ENCODE peak calls at places on chromosomes 7 and 10, in six cellular contexts. E is hippocampal formation; W is SIG-M5; X is MCF 10A; M is activated CD4-positive, alpha-beta T cell treated with anti-CD3 and anti-CD28 coated beads for 48 hours; I is AG10803. U is an unnamed sample.

GRCh38 chr10:65204999-65205398 is 1683.8 kb downstream of the REEP3 start:
- DNase-seq in E (no peak), W (no peak), X (no peak), M (no peak), I (no peak), U (no peak)

GRCh38 chr10:132434405-132435005 is 37.5 kb downstream of the PWWP2B start:
- DNase-seq in E (no peak), W (no peak), X (no peak), M (peak; percentile 75), I (no peak), U (no peak)

GRCh38 chr7:116876664-116877442 is 14.5 kb downstream of the CAPZA2 start:
- DNase-seq in E (no peak), W (no peak), X (no peak), M (no peak), I (no peak), U (no peak)

GRCh38 chr7:99997545-99998137 is 17.8 kb upstream of the ZKSCAN1 start:
- DNase-seq in E (peak; percentile 22), W (no peak), X (no peak), M (peak; percentile 72), I (peak; percentile 23), U (no peak)

GRCh38 chr7:96547371-96547811 is 162.3 kb downstream of the SEM1 start:
- DNase-seq in E (no peak), W (no peak), X (peak; percentile 58), M (no peak), I (no peak), U (peak; percentile 4)

GRCh38 chr7:93016085-93016471 is 101.7 kb downstream of the SAMD9 start:
- DNase-seq in E (no peak), W (no peak), X (no peak), M (no peak), I (peak; percentile 77), U (peak; percentile 2)

GRCh38 chr10:124695259-124695658 is 48.9 kb downstream of the FAM53B start:
- DNase-seq in E (no peak), W (no peak), X (no peak), M (no peak), I (no peak), U (no peak)

GRCh38 chr7:135904282-135904681 is 72.9 kb downstream of the MTPN start:
- DNase-seq in E (no peak), W (no peak), X (no peak), M (no peak), I (no peak), U (no peak)

GRCh38 chr10:120308590-120308989 is 148.4 kb upstream of the PLPP4 start:
- DNase-seq in E (no peak), W (no peak), X (no peak), M (no peak), I (no peak), U (no peak)

GRCh38 chr7:20249924-20250323 is 32.7 kb upstream of the MACC1 start:
- DNase-seq in E (no peak), W (no peak), X (no peak), M (no peak), I (no peak), U (peak; percentile 99)

GRCh38 chr10:81031774-81032173 is 494.1 kb downstream of the SH2D4B start:
- DNase-seq in E (no peak), W (no peak), X (no peak), M (no peak), I (no peak), U (no peak)

GRCh38 chr10:18205098-18205834 is 65.0 kb downstream of the CACNB2 start:
- DNase-seq in E (no peak), W (no peak), X (no peak), M (no peak), I (peak; percentile 11), U (no peak)

GRCh38 chr7:22885824-22886255 is 63.2 kb upstream of the TOMM7 start:
- DNase-seq in E (no peak), W (peak; percentile 47), X (no peak), M (peak; percentile 75), I (peak; percentile 40), U (no peak)

GRCh38 chr10:17209302-17209701 is 7.8 kb upstream of the TRDMT1 start:
- DNase-seq in E (no peak), W (no peak), X (no peak), M (no peak), I (no peak), U (no peak)

GRCh38 chr10:125005312-125006187 is 63.6 kb downstream of the ZRANB1 start:
- DNase-seq in E (no peak), W (no peak), X (no peak), M (no peak), I (no peak), U (no peak)

GRCh38 chr7:41711283-41712064 is 8.6 kb upstream of the INHBA start:
- DNase-seq in E (no peak), W (no peak), X (peak; percentile 57), M (peak; percentile 8), I (no peak), U (no peak)

GRCh38 chr7:50533849-50534248 is 31.4 kb downstream of the DDC start:
- DNase-seq in E (no peak), W (no peak), X (no peak), M (no peak), I (no peak), U (peak; percentile 89)

GRCh38 chr10:12702215-12702614 is 299.3 kb downstream of the CCDC3 start:
- DNase-seq in E (no peak), W (no peak), X (no peak), M (no peak), I (no peak), U (no peak)

GRCh38 chr10:111578076-111578475 is 501.2 kb downstream of the ADRA2A start:
- DNase-seq in E (no peak), W (no peak), X (no peak), M (no peak), I (no peak), U (peak; percentile 1)

GRCh38 chr7:114087674-114088539 is 169.1 kb upstream of the PPP1R3A start:
- DNase-seq in E (no peak), W (no peak), X (no peak), M (no peak), I (no peak), U (peak; percentile 2)

GRCh38 chr10:124532106-124532641 is 70.6 kb downstream of the LHPP start:
- DNase-seq in E (no peak), W (no peak), X (peak; percentile 68), M (peak; percentile 28), I (no peak), U (peak; percentile 7)

GRCh38 chr7:149787428-149788299 is 14.3 kb upstream of the ZNF467 start:
- DNase-seq in E (no peak), W (no peak), X (peak; percentile 24), M (peak; percentile 25), I (no peak), U (no peak)

GRCh38 chr7:148116195-148116594 is 474.4 kb upstream of the C7orf33 start:
- DNase-seq in E (no peak), W (no peak), X (no peak), M (no peak), I (no peak), U (no peak)

GRCh38 chr10:122499491-122499941 is 38.2 kb downstream of the HTRA1 start:
- DNase-seq in E (peak; percentile 36), W (no peak), X (no peak), M (no peak), I (peak; percentile 82), U (no peak)

GRCh38 chr7:84589012-84589411 is 394.4 kb upstream of the SEMA3A start:
- DNase-seq in E (no peak), W (no peak), X (peak; percentile 31), M (no peak), I (no peak), U (no peak)

GRCh38 chr7:39733881-39734571 is 110.7 kb downstream of the RALA start:
- DNase-seq in E (no peak), W (no peak), X (peak; percentile 38), M (peak; percentile 16), I (peak; percentile 93), U (peak; percentile 83)

GRCh38 chr10:70317943-70318318 is 34.1 kb upstream of the NPFFR1 start:
- DNase-seq in E (no peak), W (no peak), X (no peak), M (no peak), I (no peak), U (no peak)

GRCh38 chr10:63320683-63321082 is 145.1 kb downstream of the JMJD1C start:
- DNase-seq in E (no peak), W (no peak), X (no peak), M (no peak), I (no peak), U (no peak)

GRCh38 chr7:77393261-77393660 is 22.9 kb downstream of the GSAP start:
- DNase-seq in E (no peak), W (no peak), X (peak; percentile 98), M (peak; percentile 70), I (no peak), U (peak; percentile 50)

GRCh38 chr10:30282226-30282625 is 66.9 kb downstream of the MTPAP start:
- DNase-seq in E (no peak), W (no peak), X (no peak), M (no peak), I (peak; percentile 11), U (no peak)

GRCh38 chr10:4766449-4766848 is 59.6 kb upstream of the AKR1E2 start:
- DNase-seq in E (no peak), W (no peak), X (no peak), M (no peak), I (peak; percentile 44), U (no peak)

GRCh38 chr10:57336339-57336738 is 931.4 kb downstream of the IPMK start:
- DNase-seq in E (no peak), W (no peak), X (no peak), M (no peak), I (no peak), U (peak; percentile 19)

GRCh38 chr7:134126937-134127848 is at the start of gene LRGUK:
- DNase-seq in E (peak; percentile 76), W (peak; percentile 30), X (peak; percentile 70), M (peak; percentile 85), I (peak; percentile 77), U (peak; percentile 68)

GRCh38 chr10:30687698-30688213 is 58.2 kb upstream of the LYZL2 start:
- DNase-seq in E (peak; percentile 59), W (no peak), X (peak; percentile 78), M (peak; percentile 88), I (peak; percentile 72), U (peak; percentile 47)

GRCh38 chr7:112937651-112938390 is 147.6 kb upstream of the TMEM168 start:
- DNase-seq in E (no peak), W (no peak), X (no peak), M (no peak), I (peak; percentile 84), U (peak; percentile 22)

GRCh38 chr10:15485684-15486316 is 114.7 kb upstream of the FAM171A1 start:
- DNase-seq in E (no peak), W (no peak), X (peak; percentile 16), M (no peak), I (peak; percentile 88), U (no peak)

GRCh38 chr10:8037941-8038894 is 16.3 kb upstream of the GATA3 start:
- DNase-seq in E (no peak), W (no peak), X (no peak), M (peak; percentile 25), I (no peak), U (no peak)

U was measured in renal cortical epithelial cell.